ENCODE peak calls at places on chromosomes 5 and 9, in eight cellular contexts. O is neural crest cell, B is cardiac fibroblast, I is Calu3, T is PC-3, Z is psoas muscle, J is body of pancreas, U is cardiac muscle cell. P is an unnamed sample.

GRCh38 chr5:42812620-42813019 is 928 bp upstream of the SELENOP start:
- DNase-seq in O (no peak), B (no peak), I (no peak), T (no peak), Z (no peak), J (no peak), U (no peak), P (no peak)

GRCh38 chr9:129458663-129459549 is 162.0 kb downstream of the C9orf50 start:
- DNase-seq in O (no peak), B (no peak), I (no peak), T (no peak), Z (peak; percentile 61), J (peak; percentile 90), U (no peak), P (no peak)

GRCh38 chr9:76415154-76415553 is 20.9 kb upstream of the RFK start:
- DNase-seq in O (no peak), B (peak; percentile 20), I (no peak), T (no peak), Z (no peak), J (peak; percentile 48), U (no peak), P (no peak)

GRCh38 chr9:37582548-37583157 is 6.5 kb upstream of the FBXO10 start:
- DNase-seq in O (no peak), B (peak; percentile 85), I (no peak), T (peak; percentile 67), Z (no peak), J (no peak), U (peak; percentile 81), P (no peak)

GRCh38 chr5:53339962-53340540 is 140.4 kb upstream of the FST start:
- DNase-seq in O (no peak), B (no peak), I (no peak), T (no peak), Z (no peak), J (no peak), U (no peak), P (no peak)

GRCh38 chr5:89580976-89581375 is 698.0 kb upstream of the MEF2C start:
- DNase-seq in O (no peak), B (no peak), I (no peak), T (no peak), Z (no peak), J (no peak), U (no peak), P (no peak)

GRCh38 chr9:69379250-69379982 is 54.4 kb downstream of the ENTREP1 start:
- DNase-seq in O (no peak), B (peak; percentile 55), I (peak; percentile 12), T (peak; percentile 79), Z (peak; percentile 47), J (no peak), U (peak; percentile 57), P (no peak)

GRCh38 chr9:80498165-80498564 is 926.4 kb downstream of the TLE4 start:
- DNase-seq in O (no peak), B (no peak), I (no peak), T (no peak), Z (no peak), J (no peak), U (no peak), P (no peak)

GRCh38 chr9:88266416-88266815 is 121.8 kb upstream of the SPIN1 start:
- DNase-seq in O (no peak), B (no peak), I (no peak), T (no peak), Z (no peak), J (no peak), U (no peak), P (no peak)

GRCh38 chr9:119697996-119698395 is 328.8 kb upstream of the BRINP1 start:
- DNase-seq in O (no peak), B (no peak), I (no peak), T (no peak), Z (no peak), J (no peak), U (no peak), P (no peak)

GRCh38 chr5:108661590-108662219 is 86.0 kb upstream of the FER start:
- DNase-seq in O (no peak), B (peak; percentile 44), I (peak; percentile 25), T (peak; percentile 92), Z (no peak), J (no peak), U (peak; percentile 42), P (no peak)

GRCh38 chr5:112696786-112697185 is 40.9 kb upstream of the APC start:
- DNase-seq in O (no peak), B (no peak), I (no peak), T (no peak), Z (no peak), J (no peak), U (no peak), P (no peak)

DNA sequence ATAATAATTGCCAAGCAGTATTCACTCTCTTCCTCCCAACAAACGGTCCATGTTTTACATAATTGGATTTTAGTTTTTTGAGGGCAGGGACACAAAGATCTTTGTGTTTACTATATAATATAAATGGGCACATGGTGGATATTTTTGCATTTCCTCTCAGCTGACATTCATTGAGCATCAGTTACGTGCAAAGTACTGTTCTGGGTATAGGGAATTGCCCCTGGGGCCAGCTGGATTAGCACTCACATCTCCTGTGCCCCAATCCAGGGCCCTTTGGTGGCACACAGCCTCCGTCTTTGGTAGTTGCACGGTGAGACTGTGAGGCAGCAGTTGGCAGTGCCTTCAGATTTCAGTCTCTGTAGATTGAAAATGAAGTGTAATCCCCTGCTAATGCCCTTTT is 1.6 kb downstream of the TDRD7 start:
- DNase-seq in O (no peak), B (no peak), I (no peak), T (no peak), Z (no peak), J (no peak), U (no peak), P (no peak)
- TF ChIP-seq CTCF in O (no peak), B (no peak), I (no peak), T (no peak), Z (no peak), J (no peak), U (no peak), P (no peak)

GRCh38 chr5:140116716-140117115 is 2.8 kb downstream of the PURA start:
- DNase-seq in O (no peak), B (no peak), I (no peak), T (peak; percentile 53), Z (no peak), J (no peak), U (no peak), P (no peak)
- TF ChIP-seq CTCF in O (peak; percentile 36), B (no peak), I (no peak), T (peak; percentile 39), Z (no peak), J (no peak), U (no peak), P (no peak)

DNA sequence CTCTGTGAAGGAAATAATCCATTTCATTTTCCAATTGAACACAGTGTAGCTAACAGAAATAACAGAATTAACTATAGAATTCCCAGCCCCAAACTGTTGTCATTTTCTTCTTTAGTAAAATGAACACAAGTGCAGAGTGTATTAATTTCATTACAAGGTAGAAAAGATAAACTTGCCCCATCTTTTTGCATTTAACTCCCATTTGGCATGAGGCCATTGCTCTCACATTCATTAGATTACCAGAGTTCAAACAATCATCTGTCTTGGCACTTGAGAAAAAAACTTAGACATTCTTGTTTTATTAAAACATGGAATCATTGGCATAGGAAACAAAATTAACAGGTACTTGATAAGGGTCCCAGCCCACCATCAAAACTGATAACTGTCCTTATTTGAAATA is 821.5 kb upstream of the C9orf72 start:
- DNase-seq in O (no peak), B (no peak), I (no peak), T (no peak), Z (no peak), J (no peak), U (no peak), P (no peak)
- TF ChIP-seq CTCF in O (no peak), B (no peak), I (no peak), T (no peak), Z (no peak), J (no peak), U (no peak), P (no peak)

DNA sequence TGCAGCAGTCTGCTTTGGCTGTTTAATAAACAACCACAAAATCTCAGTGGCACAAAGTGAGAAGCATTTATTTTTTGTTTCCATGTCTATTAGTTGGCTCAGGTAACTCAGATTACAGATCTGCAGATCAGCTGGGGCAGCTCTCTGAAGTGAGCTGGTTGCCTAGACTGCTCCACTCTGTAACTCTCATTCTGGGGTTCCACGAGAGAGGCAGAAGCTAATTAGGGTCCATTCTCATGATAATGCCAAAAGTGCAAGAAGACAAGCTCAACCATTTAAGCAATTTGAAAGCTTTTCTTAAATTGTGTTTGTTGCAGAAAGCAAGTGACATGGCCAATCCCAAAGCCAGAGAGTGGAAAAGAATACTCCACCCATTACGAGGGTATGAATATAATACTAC is 13.2 kb downstream of the MEIKIN start:
- DNase-seq in O (no peak), B (no peak), I (no peak), T (no peak), Z (no peak), J (no peak), U (no peak), P (no peak)
- TF ChIP-seq CTCF in O (no peak), B (no peak), I (no peak), T (no peak), Z (no peak), J (no peak), U (no peak), P (no peak)

GRCh38 chr5:132220476-132220875 is 7.2 kb downstream of the P4HA2 start:
- DNase-seq in O (no peak), B (peak; percentile 23), I (no peak), T (no peak), Z (no peak), J (no peak), U (peak; percentile 17), P (no peak)

GRCh38 chr5:132222649-132223038 is 5.0 kb downstream of the P4HA2 start:
- DNase-seq in O (no peak), B (no peak), I (no peak), T (no peak), Z (no peak), J (no peak), U (no peak), P (no peak)

GRCh38 chr5:132219981-132220380 is 7.7 kb downstream of the P4HA2 start:
- DNase-seq in O (no peak), B (no peak), I (no peak), T (no peak), Z (no peak), J (no peak), U (no peak), P (no peak)

GRCh38 chr5:132223861-132224260 is 3.8 kb downstream of the P4HA2 start:
- DNase-seq in O (no peak), B (no peak), I (no peak), T (no peak), Z (no peak), J (no peak), U (no peak), P (no peak)

GRCh38 chr5:132221781-132222648 is 5.6 kb downstream of the P4HA2 start:
- DNase-seq in O (no peak), B (peak; percentile 89), I (no peak), T (no peak), Z (peak; percentile 44), J (peak; percentile 72), U (peak; percentile 81), P (no peak)
- TF ChIP-seq CTCF in O (no peak), B (no peak), I (no peak), T (no peak), Z (no peak), J (no peak), U (no peak), P (no peak)